ENCODE peak calls at places on chromosomes 5 and 9, in six cellular contexts. S is SK-N-SH, G is stomach, M is sigmoid colon, N is DND-41, P is IMR-90. B is an unnamed sample.

GRCh38 chr5:150272531-150272930 is 17.0 kb downstream of the CAMK2A start:
- DNase-seq in S (peak; percentile 67), G (no peak), M (no peak), N (no peak), P (peak; percentile 52), B (peak; percentile 60)

GRCh38 chr9:89662718-89663246 is 58.0 kb downstream of the GADD45G start:
- DNase-seq in S (no peak), G (no peak), M (peak; percentile 64), N (no peak), P (no peak), B (no peak)

GRCh38 chr9:136488247-136489214 is 5.7 kb upstream of the SEC16A start:
- DNase-seq in S (peak; percentile 81), G (peak; percentile 87), M (peak; percentile 85), N (peak; percentile 56), P (peak; percentile 8), B (peak; percentile 36)

GRCh38 chr9:123425261-123425821 is 69.3 kb downstream of the CRB2 start:
- DNase-seq in S (no peak), G (peak; percentile 16), M (no peak), N (no peak), P (no peak), B (no peak)

GRCh38 chr5:127351418-127351817 is 60.8 kb downstream of the MEGF10 start:
- DNase-seq in S (no peak), G (no peak), M (no peak), N (no peak), P (no peak), B (peak; percentile 10)

GRCh38 chr9:73753171-73753570 is 601.5 kb downstream of the ANXA1 start:
- DNase-seq in S (no peak), G (no peak), M (no peak), N (no peak), P (no peak), B (peak; percentile 5)

GRCh38 chr9:35538361-35539234 is 48.7 kb downstream of the RUSC2 start:
- DNase-seq in S (peak; percentile 86), G (peak; percentile 35), M (peak; percentile 93), N (no peak), P (peak; percentile 82), B (peak; percentile 91)

GRCh38 chr9:97647996-97648395 is 14.4 kb downstream of the NCBP1 start:
- DNase-seq in S (no peak), G (no peak), M (no peak), N (no peak), P (no peak), B (no peak)

GRCh38 chr5:10601246-10602030 is 37.6 kb downstream of the ANKRD33B start:
- DNase-seq in S (peak; percentile 88), G (peak; percentile 58), M (peak; percentile 92), N (peak; percentile 52), P (peak; percentile 91), B (peak; percentile 96)

GRCh38 chr9:128374221-128374675 is 3.1 kb downstream of the URM1 start:
- DNase-seq in S (no peak), G (no peak), M (no peak), N (no peak), P (no peak), B (no peak)

GRCh38 chr9:81128701-81129100 is 560.6 kb downstream of the TLE1 start:
- DNase-seq in S (no peak), G (no peak), M (no peak), N (no peak), P (peak; percentile 23), B (no peak)

GRCh38 chr5:1412163-1412562 is 33.1 kb downstream of the SLC6A3 start:
- DNase-seq in S (no peak), G (no peak), M (peak; percentile 44), N (no peak), P (no peak), B (no peak)

GRCh38 chr9:126420643-126421564 is 94.3 kb downstream of the MVB12B start:
- DNase-seq in S (no peak), G (no peak), M (no peak), N (no peak), P (peak; percentile 58), B (no peak)

GRCh38 chr5:1009359-1010180 is 968 bp downstream of the NKD2 start:
- DNase-seq in S (no peak), G (no peak), M (peak; percentile 61), N (no peak), P (no peak), B (no peak)

GRCh38 chr5:150256416-150257064 is 33.0 kb downstream of the CAMK2A start:
- DNase-seq in S (peak; percentile 65), G (no peak), M (no peak), N (no peak), P (no peak), B (no peak)

GRCh38 chr5:65873181-65873580 is 53.2 kb upstream of the ERBIN start:
- DNase-seq in S (no peak), G (no peak), M (no peak), N (no peak), P (peak; percentile 42), B (peak; percentile 27)

GRCh38 chr9:118609355-118610044 is 759.7 kb downstream of the BRINP1 start:
- DNase-seq in S (no peak), G (no peak), M (no peak), N (no peak), P (no peak), B (peak; percentile 35)

DNA sequence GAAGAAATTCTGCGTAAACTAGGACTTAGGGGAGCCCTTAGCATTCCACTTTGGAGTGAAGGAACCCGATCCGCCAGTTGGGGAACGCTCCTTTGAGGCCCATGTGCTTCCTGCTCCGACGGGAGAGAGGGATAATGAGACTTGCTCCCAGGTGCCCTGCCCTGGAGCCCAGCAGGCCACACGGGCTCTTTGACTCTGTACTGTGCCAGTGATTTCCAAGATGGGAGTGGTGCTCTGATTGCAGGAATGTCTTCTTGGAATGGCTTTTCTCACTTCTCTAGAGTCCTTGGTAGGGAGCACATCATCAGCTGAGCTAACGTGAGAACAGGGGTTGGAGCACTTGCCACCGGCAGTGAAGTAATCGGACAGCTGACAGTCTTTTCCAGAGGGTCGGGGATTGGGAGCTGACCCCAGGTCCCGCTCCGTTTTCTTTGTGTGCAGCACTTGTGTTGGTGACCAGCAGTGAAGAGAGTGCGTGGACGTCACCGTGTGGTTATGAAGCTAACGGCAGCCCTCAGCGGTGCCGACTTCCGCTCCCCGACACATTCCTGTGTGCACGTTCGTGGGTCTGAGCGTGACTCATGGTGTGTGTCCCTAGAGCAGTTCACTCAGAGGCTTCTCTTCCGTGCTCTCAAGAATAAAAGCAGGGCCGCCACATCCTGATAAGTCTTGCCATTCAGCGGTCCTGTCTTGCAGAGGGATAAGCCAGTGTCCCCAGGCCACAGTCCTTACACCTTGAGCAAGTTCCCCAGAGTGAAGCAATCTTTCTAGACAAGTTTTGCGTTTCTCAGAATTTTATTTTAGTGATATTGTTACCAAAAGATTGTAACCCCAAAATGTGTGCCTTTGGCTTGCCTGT is 25.6 kb downstream of the ABL1 start:
- DNase-seq in S (no peak), G (peak; percentile 65), M (peak; percentile 97), N (no peak), P (peak; percentile 99), B (peak; percentile 97)
- TF ChIP-seq CTCF in S (peak; percentile 53), G (peak; percentile 23), M (peak; percentile 46), N (no peak), P (peak; percentile 55), B (peak; percentile 35)

GRCh38 chr5:122078116-122078865 is at the start of gene LOX:
- DNase-seq in S (peak; percentile 54), G (peak; percentile 50), M (peak; percentile 95), N (no peak), P (peak; percentile 98), B (peak; percentile 96)
- H3K4me3 ChIP-seq in S (peak within 1 kb of the TSS; percentile 71), G (peak within 1 kb of the TSS; percentile 56), M (peak within 1 kb of the TSS; percentile 46), N (no peak within 1 kb of the TSS), P (peak within 1 kb of the TSS; percentile 83), B (peak within 1 kb of the TSS; percentile 78)

GRCh38 chr5:33143405-33144123 is 297.2 kb upstream of the TARS1 start:
- DNase-seq in S (no peak), G (no peak), M (no peak), N (no peak), P (no peak), B (no peak)

GRCh38 chr5:33153373-33153772 is 287.4 kb upstream of the TARS1 start:
- DNase-seq in S (no peak), G (no peak), M (no peak), N (no peak), P (no peak), B (no peak)

GRCh38 chr5:33153891-33154290 is 286.9 kb upstream of the TARS1 start:
- DNase-seq in S (no peak), G (no peak), M (no peak), N (no peak), P (peak; percentile 37), B (no peak)

GRCh38 chr5:33146916-33147315 is 293.8 kb upstream of the TARS1 start:
- DNase-seq in S (no peak), G (no peak), M (no peak), N (no peak), P (peak; percentile 67), B (no peak)

GRCh38 chr5:33148076-33148501 is 292.7 kb upstream of the TARS1 start:
- DNase-seq in S (no peak), G (no peak), M (peak; percentile 78), N (no peak), P (peak; percentile 90), B (peak; percentile 88)
- TF ChIP-seq CTCF in S (no peak), G (no peak), M (no peak), N (no peak), P (no peak), B (no peak)

GRCh38 chr5:54523534-54523933 is 6.0 kb downstream of the SNX18 start:
- DNase-seq in S (no peak), G (no peak), M (no peak), N (no peak), P (no peak), B (no peak)

GRCh38 chr5:54525226-54525625 is 7.7 kb downstream of the SNX18 start:
- DNase-seq in S (no peak), G (no peak), M (no peak), N (no peak), P (no peak), B (no peak)

GRCh38 chr5:54524082-54524481 is 6.5 kb downstream of the SNX18 start:
- DNase-seq in S (no peak), G (no peak), M (no peak), N (no peak), P (no peak), B (no peak)

GRCh38 chr5:54525692-54526091 is 8.1 kb downstream of the SNX18 start:
- DNase-seq in S (no peak), G (no peak), M (no peak), N (no peak), P (no peak), B (no peak)

GRCh38 chr5:54524704-54525103 is 7.1 kb downstream of the SNX18 start:
- DNase-seq in S (peak; percentile 64), G (peak; percentile 50), M (peak; percentile 80), N (no peak), P (no peak), B (no peak)
- H3K4me3 ChIP-seq in S (no peak overlapping the region), G (no peak overlapping the region), M (peak overlapping the region; percentile 8), N (no peak overlapping the region), P (peak overlapping the region; percentile 15), B (no peak overlapping the region)